ENCODE peak calls at places on chromosomes 4 and X, in four cellular contexts. F is MM.1S, J is OCI-LY7, C is left ventricle myocardium inferior. O is an unnamed sample.
A peak's percentile ranks its signal among the peaks of the same experiment; 100 is the strongest.

GRCh38 chrX:115324194-115324593 is 34.7 kb downstream of the LUZP4 start:
- DNase-seq in F (no peak), C (peak; percentile 22), J (no peak), O (no peak)

GRCh38 chrX:74923942-74924448 is 1.3 kb downstream of the NEXMIF start:
- DNase-seq in J (no peak), F (no peak), C (no peak), O (no peak)

GRCh38 chr4:154344686-154345085 is 146.9 kb downstream of the DCHS2 start:
- DNase-seq in F (no peak), J (peak; percentile 11), C (no peak), O (no peak)

GRCh38 chrX:154990496-154990895 is 32.0 kb downstream of the F8 start:
- DNase-seq in F (peak; percentile 52), C (no peak), J (no peak), O (no peak)

GRCh38 chr4:127479031-127479622 is 153.6 kb upstream of the INTU start:
- DNase-seq in J (peak; percentile 30), F (peak; percentile 50), C (no peak), O (no peak)

GRCh38 chr4:177107288-177107901 is 202.3 kb upstream of the NEIL3 start:
- DNase-seq in J (no peak), F (no peak), C (no peak), O (no peak)

GRCh38 chr4:144968606-144969005 is 129.4 kb downstream of the ANAPC10 start:
- DNase-seq in J (no peak), C (no peak), F (no peak), O (no peak)

GRCh38 chr4:169103966-169104412 is 93.9 kb upstream of the CBR4 start:
- DNase-seq in C (no peak), F (no peak), J (no peak), O (no peak)

GRCh38 chr4:47639531-47639930 is 154.5 kb downstream of the ATP10D start:
- DNase-seq in C (no peak), J (no peak), F (no peak), O (no peak)

GRCh38 chr4:100838286-100838685 is 320.5 kb upstream of the EMCN start:
- DNase-seq in C (no peak), F (no peak), J (no peak), O (no peak)

GRCh38 chr4:13910556-13910955 is 283.0 kb upstream of the BOD1L1 start:
- DNase-seq in J (no peak), F (no peak), C (no peak), O (no peak)

GRCh38 chr4:184444953-184445309 is 29.4 kb downstream of the IRF2 start:
- DNase-seq in F (no peak), J (no peak), C (no peak), O (no peak)

GRCh38 chr4:67327245-67327860 is 217.9 kb downstream of the CENPC start:
- DNase-seq in C (no peak), J (peak; percentile 70), F (peak; percentile 72), O (peak; percentile 33)

GRCh38 chr4:3331511-3332394 is 38.9 kb downstream of the RGS12 start:
- DNase-seq in F (no peak), J (no peak), C (no peak), O (no peak)

GRCh38 chr4:7812921-7813320 is 126.7 kb downstream of the AFAP1 start:
- DNase-seq in C (no peak), J (no peak), F (no peak), O (no peak)
- H3K27ac ChIP-seq in C (peak overlapping the region; percentile 82), J (no peak overlapping the region), F (no peak overlapping the region), O (no peak overlapping the region)

DNA sequence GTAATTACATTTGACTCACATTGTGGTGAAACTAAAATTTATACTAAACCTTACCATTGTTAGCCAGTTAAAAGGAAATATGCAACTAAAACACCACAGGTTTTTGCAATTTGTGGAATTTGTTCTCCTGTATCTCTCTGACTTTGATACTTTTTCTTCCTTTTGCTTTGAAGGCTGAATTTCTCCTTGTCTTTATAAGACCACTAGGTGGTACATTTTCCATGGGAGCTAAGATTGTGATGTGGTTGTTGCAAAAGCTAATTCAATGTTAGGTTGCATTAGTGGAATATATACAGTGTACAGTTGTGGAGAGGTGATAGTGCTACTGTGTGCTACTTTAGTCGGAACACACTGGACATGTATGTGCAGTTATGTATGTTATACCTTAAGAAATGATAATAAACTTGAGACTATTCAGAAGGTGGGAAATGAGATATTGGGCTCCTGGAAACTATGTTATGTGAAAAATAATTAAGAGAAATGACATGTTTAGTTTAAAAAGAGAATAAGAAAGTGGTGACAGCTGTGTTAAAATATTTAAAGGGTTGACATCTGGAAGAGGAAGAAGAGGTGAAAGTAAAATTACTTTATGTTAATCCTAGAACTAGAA is 70.3 kb downstream of the ARL9 start:
- DNase-seq in J (peak; percentile 39), F (peak; percentile 30), C (no peak), O (no peak)
- TF ChIP-seq CTCF in J (peak; percentile 75), F (peak; percentile 47), C (peak; percentile 67), O (peak; percentile 42)

DNA sequence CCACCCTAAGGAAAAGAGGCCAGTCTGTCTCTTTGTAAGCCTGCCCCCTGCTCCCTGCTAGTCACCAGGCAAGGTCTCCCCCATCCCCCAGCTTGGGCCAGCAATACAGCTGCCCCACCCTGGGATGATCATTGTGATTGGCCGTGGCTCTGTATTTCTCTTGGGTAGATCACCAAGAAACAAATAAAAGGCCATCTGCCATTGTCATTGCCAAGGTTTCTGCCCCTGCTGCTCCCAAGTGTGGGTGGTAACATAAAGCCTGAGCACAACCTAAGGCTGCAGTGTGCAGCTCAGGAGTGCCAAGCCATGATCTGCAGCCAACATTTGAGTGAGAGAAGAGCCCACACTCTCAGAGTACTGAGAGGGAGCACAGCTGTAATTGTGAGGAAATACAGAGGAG is 241.0 kb upstream of the POF1B start:
- DNase-seq in F (no peak), J (no peak), C (no peak), O (no peak)
- H3K27ac ChIP-seq in F (no peak overlapping the region), J (no peak overlapping the region), C (no peak overlapping the region), O (no peak overlapping the region)

DNA sequence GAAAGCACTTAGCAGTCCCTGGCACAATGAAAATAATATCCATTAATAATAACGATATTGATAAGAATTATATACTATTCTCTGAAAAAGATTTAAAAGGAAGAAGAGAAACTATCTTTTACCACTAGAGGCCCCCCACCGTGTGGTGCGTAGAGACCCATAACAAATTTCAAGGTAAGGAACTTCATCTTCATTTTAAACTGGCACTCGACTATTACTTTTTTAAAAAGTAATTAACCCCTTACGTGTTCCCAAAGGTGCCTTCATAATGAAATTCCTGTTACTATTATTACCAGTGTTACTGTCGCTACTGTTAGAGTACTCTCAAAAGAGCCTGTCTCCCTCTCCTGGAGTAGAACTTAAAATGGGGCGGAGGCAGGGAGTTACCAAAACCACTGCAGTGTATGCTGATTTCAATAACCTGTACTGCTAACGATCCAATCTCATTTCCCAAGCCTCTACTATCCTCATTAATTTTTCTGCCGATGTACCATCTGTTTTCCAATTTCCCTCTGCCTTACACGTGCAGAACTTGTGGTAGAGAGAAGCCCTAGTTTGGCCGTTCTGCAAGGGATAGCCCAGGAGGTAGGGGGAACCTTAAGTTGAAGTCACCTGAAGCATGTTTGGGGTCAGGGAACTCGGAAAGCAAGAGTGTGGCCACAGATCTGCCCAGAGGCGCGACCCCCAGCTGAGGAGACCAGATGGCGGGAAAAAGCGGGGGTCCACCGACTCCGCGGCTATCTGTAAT is 813 bp upstream of the STK26 start:
- DNase-seq in F (peak; percentile 18), C (no peak), J (peak; percentile 31), O (no peak)
- TF ChIP-seq CTCF in F (peak; percentile 41), C (no peak), J (peak; percentile 78), O (no peak)

DNA sequence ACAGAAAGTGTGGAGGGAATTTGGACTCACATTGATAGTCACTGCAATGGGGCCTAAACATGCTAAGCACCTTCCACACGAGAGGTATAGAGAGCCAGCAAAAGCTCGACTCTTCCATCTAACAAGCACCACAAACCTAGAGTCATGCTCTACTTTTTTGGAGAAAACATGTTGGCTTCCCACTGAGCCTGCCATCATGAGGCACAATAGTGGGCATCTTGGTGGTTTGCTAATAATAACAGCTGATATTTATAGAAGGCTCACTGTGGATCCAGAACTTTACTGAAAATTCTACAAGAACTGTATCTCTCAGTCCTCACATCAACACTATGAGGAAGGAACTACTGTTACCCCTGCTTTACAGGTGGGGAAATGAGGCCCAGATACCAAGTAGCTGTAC is 26.6 kb downstream of the MAML3 start:
- DNase-seq in F (no peak), C (no peak), J (no peak), O (no peak)
- H3K27ac ChIP-seq in F (no peak overlapping the region), C (no peak overlapping the region), J (no peak overlapping the region), O (no peak overlapping the region)

GRCh38 chr4:176034498-176034897 is 31.1 kb upstream of the WDR17 start:
- DNase-seq in F (peak; percentile 48), J (peak; percentile 35), C (no peak), O (no peak)
- TF ChIP-seq CTCF in F (peak; percentile 39), J (peak; percentile 73), C (peak; percentile 47), O (peak; percentile 39)

DNA sequence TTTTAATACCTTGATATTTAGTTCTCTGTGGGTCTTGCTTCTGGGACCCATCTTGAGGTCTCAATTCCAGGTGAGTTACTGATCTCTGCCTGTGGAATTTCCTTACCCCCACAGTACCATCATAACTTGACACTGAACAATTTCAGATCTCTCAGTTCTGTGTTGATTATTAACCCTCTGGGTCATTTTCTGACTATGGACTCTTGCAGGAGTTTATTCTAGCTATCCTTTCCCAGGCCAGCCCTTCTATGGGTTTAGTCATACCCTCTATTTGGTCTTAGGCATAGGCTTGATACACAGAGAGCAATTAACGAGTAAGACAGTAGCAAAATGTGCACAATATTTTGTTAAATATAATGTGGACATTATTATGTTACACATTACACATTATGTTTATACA is 3.7 kb upstream of the SPARCL1 start:
- DNase-seq in C (no peak), F (no peak), J (no peak), O (no peak)
- H3K27ac ChIP-seq in C (peak overlapping the region; percentile 93), F (no peak overlapping the region), J (no peak overlapping the region), O (peak overlapping the region; percentile 84)

O was measured in heart left ventricle.